ENCODE peak calls at places on chromosomes 6 and 20, in nine cellular contexts. M is EL, R is posterior cingulate gyrus, U is AG09319, G is NAMALWA, D is brain pericyte, C is AG09309, S is lower leg skin, N is NCI-H1417 treated with DMSO at 0.1 percent for 48 hours. Y is an unnamed sample.

GRCh38 chr6:157755752-157756411 is 67.2 kb upstream of the SNX9 start:
- DNase-seq in G (no peak), U (no peak), R (no peak), D (no peak), C (no peak), M (no peak), N (no peak), S (no peak), Y (no peak)

GRCh38 chr6:57242505-57242904 is 20.4 kb upstream of the RAB23 start:
- DNase-seq in M (peak), R (no peak), G (no peak), S (no peak), D (peak), U (peak), C (peak), N (no peak), Y (no peak)

GRCh38 chr6:21395121-21395520 is 198.4 kb upstream of the SOX4 start:
- DNase-seq in D (no peak), R (no peak), S (no peak), C (no peak), U (no peak), G (no peak), N (no peak), M (peak), Y (no peak)

GRCh38 chr6:44009425-44010321 is 117.6 kb downstream of the MRPL14 start:
- DNase-seq in R (no peak), D (no peak), N (no peak), C (no peak), M (no peak), G (no peak), U (no peak), S (no peak), Y (no peak)

GRCh38 chr20:53216856-53217576 is 244.9 kb downstream of the TSHZ2 start:
- DNase-seq in S (peak), C (no peak), N (peak), M (peak), R (peak), U (no peak), D (no peak), G (peak), Y (peak)

GRCh38 chr6:168363302-168363701 is 43.7 kb upstream of the DACT2 start:
- DNase-seq in U (no peak), C (no peak), R (no peak), G (no peak), M (no peak), S (no peak), D (no peak), N (no peak), Y (no peak)

GRCh38 chr6:167146173-167146572 is 11.6 kb downstream of the GPR31 start:
- DNase-seq in C (no peak), U (no peak), S (no peak), N (no peak), R (no peak), D (no peak), M (no peak), G (no peak), Y (no peak)

GRCh38 chr6:109718991-109719390 is 27.9 kb downstream of the FIG4 start:
- DNase-seq in R (no peak), M (peak), N (no peak), S (no peak), D (no peak), G (no peak), U (no peak), C (no peak), Y (no peak)

GRCh38 chr6:37160922-37161778 is 8.8 kb upstream of the PIM1 start:
- DNase-seq in R (peak), S (no peak), U (no peak), N (no peak), G (peak), M (peak), C (peak), D (no peak), Y (no peak)

GRCh38 chr6:167742719-167743303 is 83.9 kb upstream of the AFDN start:
- DNase-seq in C (no peak), S (no peak), U (no peak), G (no peak), M (no peak), R (no peak), D (no peak), N (no peak), Y (no peak)

GRCh38 chr6:11729083-11729482 is 49.5 kb downstream of the ADTRP start:
- DNase-seq in N (no peak), S (no peak), R (no peak), G (no peak), U (no peak), C (no peak), M (no peak), D (no peak), Y (no peak)

GRCh38 chr20:3406481-3407425 is 716 bp downstream of the DNAAF9 start:
- DNase-seq in U (no peak), M (peak), G (no peak), N (peak), R (peak), C (peak), D (no peak), S (peak), Y (peak)

GRCh38 chr6:129733290-129733689 is 23.3 kb upstream of the ARHGAP18 start:
- DNase-seq in M (no peak), D (no peak), N (no peak), U (no peak), G (no peak), C (no peak), S (no peak), R (no peak), Y (no peak)

GRCh38 chr6:47197672-47198640 is 111.7 kb downstream of the TNFRSF21 start:
- DNase-seq in S (no peak), N (no peak), R (no peak), U (no peak), M (no peak), D (no peak), C (no peak), G (peak), Y (no peak)

GRCh38 chr6:45045253-45045601 is 282.9 kb upstream of the RUNX2 start:
- DNase-seq in U (no peak), N (no peak), S (no peak), R (no peak), D (no peak), G (peak), C (no peak), M (no peak), Y (no peak)

GRCh38 chr20:24873015-24873620 is 76.0 kb upstream of the CST7 start:
- DNase-seq in M (no peak), R (no peak), C (no peak), U (no peak), N (no peak), D (no peak), G (no peak), S (no peak), Y (no peak)

GRCh38 chr6:140020207-140020791 is 645.9 kb upstream of the CITED2 start:
- DNase-seq in U (no peak), M (no peak), S (no peak), C (no peak), G (no peak), R (no peak), D (no peak), N (no peak), Y (no peak)

GRCh38 chr6:89485320-89485719 is 52.4 kb downstream of the ANKRD6 start:
- DNase-seq in S (no peak), R (no peak), G (no peak), M (no peak), U (no peak), D (no peak), C (no peak), N (no peak), Y (no peak)

GRCh38 chr6:22590423-22590822 is 21.1 kb downstream of the HDGFL1 start:
- DNase-seq in N (no peak), R (no peak), M (no peak), U (no peak), G (no peak), S (no peak), C (no peak), D (no peak), Y (no peak)

GRCh38 chr6:144330017-144330416 is 44.9 kb downstream of the UTRN start:
- DNase-seq in D (no peak), G (no peak), R (no peak), N (no peak), C (no peak), S (no peak), U (no peak), M (no peak), Y (no peak)

GRCh38 chr6:52495859-52496396 is 75.8 kb downstream of the EFHC1 start:
- DNase-seq in G (no peak), R (no peak), U (no peak), C (no peak), N (no peak), S (no peak), M (no peak), D (no peak), Y (no peak)

GRCh38 chr6:5992551-5993225 is 14.0 kb downstream of the NRN1 start:
- DNase-seq in G (no peak), D (no peak), S (no peak), C (no peak), N (no peak), R (no peak), U (no peak), M (no peak), Y (no peak)

GRCh38 chr6:52176550-52176949 is 9.6 kb upstream of the IL17A start:
- DNase-seq in R (no peak), U (no peak), C (no peak), G (no peak), M (no peak), D (no peak), N (no peak), S (no peak), Y (no peak)

GRCh38 chr6:125773387-125774341 is 17.1 kb upstream of the NCOA7 start:
- DNase-seq in D (no peak), N (no peak), U (no peak), S (no peak), R (no peak), G (no peak), M (peak), C (no peak), Y (no peak)

GRCh38 chr6:105428342-105428957 is 25.6 kb upstream of the PREP start:
- DNase-seq in C (peak), M (peak), D (peak), S (peak), G (no peak), U (no peak), R (no peak), N (no peak), Y (no peak)

GRCh38 chr6:3357669-3358068 is 98.9 kb downstream of the PSMG4 start:
- DNase-seq in D (no peak), R (no peak), M (no peak), S (no peak), C (no peak), G (no peak), N (no peak), U (no peak), Y (no peak)

GRCh38 chr6:111427341-111428116 is 55.5 kb downstream of the REV3L start:
- DNase-seq in S (no peak), U (peak), D (peak), N (no peak), R (no peak), M (peak), G (no peak), C (peak), Y (no peak)

GRCh38 chr6:135568366-135568765 is 70.8 kb upstream of the AHI1 start:
- DNase-seq in D (peak), S (peak), G (no peak), C (peak), U (peak), M (peak), R (no peak), N (no peak), Y (no peak)

GRCh38 chr20:58542411-58543095 is 27.4 kb upstream of the APCDD1L start:
- DNase-seq in D (no peak), C (no peak), N (no peak), U (no peak), R (no peak), M (peak), S (no peak), G (no peak), Y (no peak)

GRCh38 chr6:36827261-36828079 is 11.8 kb downstream of the CPNE5 start:
- DNase-seq in C (peak), M (peak), G (no peak), U (no peak), N (no peak), D (peak), R (peak), S (no peak), Y (no peak)